ENCODE peak calls at places on chromosomes 13 and 19, in four cellular contexts. S, G, R and H are unnamed samples.

GRCh38 chr13:38582133-38582532 is 104.7 kb upstream of the FREM2 start:
- ATAC-seq in S (peak; percentile 60), G (peak; percentile 77), R (no peak), H (no peak)

GRCh38 chr19:38250428-38250820 is 5.8 kb downstream of the PPP1R14A start:
- ATAC-seq in S (no peak), R (no peak), G (no peak), H (no peak)

GRCh38 chr19:47158367-47158791 is 27.7 kb downstream of the SAE1 start:
- ATAC-seq in S (peak; percentile 35), R (no peak), G (peak; percentile 57), H (no peak)

GRCh38 chr19:3055741-3056453 is 6.4 kb downstream of the TLE5 start:
- ATAC-seq in R (no peak), S (peak; percentile 77), G (no peak), H (no peak)

GRCh38 chr19:47765522-47766358 is 12.8 kb upstream of the SELENOW start:
- ATAC-seq in S (peak; percentile 86), G (peak; percentile 61), R (peak; percentile 59), H (peak; percentile 65)

GRCh38 chr13:30880756-30881155 is 25.3 kb upstream of the MEDAG start:
- ATAC-seq in S (peak; percentile 62), G (peak; percentile 64), R (no peak), H (no peak)

GRCh38 chr19:13588953-13589833 is 82.9 kb upstream of the CACNA1A start:
- ATAC-seq in S (peak; percentile 90), R (peak; percentile 99), G (peak; percentile 88), H (peak; percentile 85)

GRCh38 chr19:52343548-52343947 is 7.5 kb downstream of the ZNF610 start:
- ATAC-seq in R (peak; percentile 64), S (no peak), G (no peak), H (peak; percentile 67)

GRCh38 chr19:6048808-6049405 is 61.4 kb downstream of the RFX2 start:
- ATAC-seq in S (peak; percentile 98), G (peak; percentile 99), R (peak; percentile 99), H (peak; percentile 94)

GRCh38 chr13:108346376-108346775 is 76.9 kb downstream of the TNFSF13B start:
- ATAC-seq in S (peak; percentile 44), R (peak; percentile 66), G (no peak), H (no peak)

GRCh38 chr13:41648314-41648935 is 191.1 kb downstream of the RGCC start:
- ATAC-seq in R (no peak), S (peak; percentile 89), G (no peak), H (no peak)

GRCh38 chr13:102606537-102607309 is 9.9 kb downstream of the TPP2 start:
- ATAC-seq in G (no peak), S (no peak), R (no peak), H (no peak)

GRCh38 chr19:10339380-10339960 is at the start of gene ICAM3:
- ATAC-seq in S (peak; percentile 43), G (no peak), R (peak; percentile 97), H (peak; percentile 97)

GRCh38 chr13:73039201-73040108 is 19.4 kb upstream of the KLF5 start:
- ATAC-seq in S (no peak), R (no peak), G (no peak), H (no peak)

GRCh38 chr19:2675892-2676291 is 26.6 kb downstream of the GNG7 start:
- ATAC-seq in R (no peak), S (peak; percentile 41), G (no peak), H (no peak)

GRCh38 chr13:109154146-109154545 is 524.7 kb downstream of the MYO16 start:
- ATAC-seq in S (no peak), R (no peak), G (no peak), H (no peak)

GRCh38 chr13:79673310-79673992 is 192.5 kb downstream of the NDFIP2 start:
- ATAC-seq in G (no peak), R (no peak), S (no peak), H (no peak)

GRCh38 chr19:10887616-10888367 is 16.4 kb downstream of the CARM1 start:
- ATAC-seq in G (no peak), R (no peak), S (no peak), H (no peak)

GRCh38 chr19:36141039-36141914 is 1.4 kb downstream of the CAPNS1 start:
- ATAC-seq in R (peak; percentile 85), G (peak; percentile 66), S (peak; percentile 80), H (peak; percentile 83)